ENCODE peak calls at places on chromosomes 16 and 17, in four cellular contexts. Q is CD4-positive, CD25-positive, alpha-beta regulatory T cell; H is upper lobe of right lung; C is CD4-positive, alpha-beta memory T cell. G is an unnamed sample.

GRCh38 chr17:57954421-57955182 is 610 bp downstream of the CUEDC1 start:
- DNase-seq in Q (no peak), H (peak), C (no peak), G (no peak)

GRCh38 chr17:50096092-50096491 is 941 bp downstream of the PDK2 start:
- DNase-seq in Q (no peak), H (no peak), C (no peak), G (no peak)

GRCh38 chr17:45112559-45113423 is 19.5 kb downstream of the PLCD3 start:
- DNase-seq in Q (no peak), H (no peak), C (no peak), G (no peak)

GRCh38 chr17:57295526-57296023 is 39.3 kb downstream of the MSI2 start:
- DNase-seq in Q (no peak), H (no peak), C (no peak), G (no peak)

GRCh38 chr17:66633322-66633965 is 201.5 kb upstream of the CACNG5 start:
- DNase-seq in Q (no peak), H (no peak), C (no peak), G (no peak)

GRCh38 chr16:2054543-2055245 is 6.9 kb downstream of the TSC2 start:
- DNase-seq in Q (no peak), H (peak), C (no peak), G (no peak)

GRCh38 chr17:38844261-38844757 is 9.2 kb downstream of the RPL23 start:
- DNase-seq in Q (no peak), H (no peak), C (no peak), G (peak)

GRCh38 chr16:53098526-53099317 is 43.9 kb downstream of the CHD9 start:
- DNase-seq in Q (peak), H (peak), C (peak), G (peak)

GRCh38 chr16:54890381-54890780 is 40.3 kb upstream of the IRX5 start:
- DNase-seq in Q (no peak), H (no peak), C (no peak), G (no peak)

GRCh38 chr17:59845595-59846390 is 47.0 kb downstream of the TUBD1 start:
- DNase-seq in Q (no peak), H (no peak), C (peak), G (no peak)

GRCh38 chr17:43766413-43767052 is 7.9 kb upstream of the SOST start:
- DNase-seq in Q (peak), H (peak), C (peak), G (peak)

GRCh38 chr16:69830534-69831211 is 68.5 kb downstream of the WWP2 start:
- DNase-seq in Q (no peak), H (no peak), C (no peak), G (no peak)

GRCh38 chr17:43517615-43518386 is 28.3 kb downstream of the ETV4 start:
- DNase-seq in Q (no peak), H (no peak), C (no peak), G (no peak)

GRCh38 chr17:61285483-61286320 is 113.9 kb upstream of the TBX2 start:
- DNase-seq in Q (no peak), H (no peak), C (no peak), G (no peak)

GRCh38 chr17:61284174-61284573 is 115.5 kb upstream of the TBX2 start:
- DNase-seq in Q (no peak), H (no peak), C (no peak), G (no peak)

GRCh38 chr17:61284746-61285145 is 114.9 kb upstream of the TBX2 start:
- DNase-seq in Q (no peak), H (no peak), C (no peak), G (no peak)

GRCh38 chr17:61289408-61290385 is 109.9 kb upstream of the TBX2 start:
- DNase-seq in Q (no peak), H (no peak), C (no peak), G (no peak)

DNA sequence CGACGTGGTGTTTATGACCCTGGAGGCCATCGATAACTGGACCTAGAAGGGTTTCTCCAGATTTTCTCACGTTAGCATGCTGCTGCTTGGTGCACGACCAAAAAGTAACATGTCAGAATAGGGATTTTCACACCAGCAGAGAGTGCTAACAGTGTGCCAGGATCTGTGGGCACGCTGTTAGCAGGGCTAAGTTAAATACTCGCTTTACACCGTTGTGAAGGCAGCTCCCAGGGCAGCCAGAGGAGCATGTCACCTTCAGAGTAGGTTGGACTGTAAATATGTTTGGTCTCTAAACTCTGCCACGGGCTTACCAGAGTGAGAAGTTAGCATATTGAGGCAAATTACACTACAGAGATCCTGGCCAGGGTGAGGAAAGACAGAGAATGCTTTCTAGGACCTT is 113.2 kb upstream of the TBX2 start:
- DNase-seq in Q (no peak), H (no peak), C (no peak), G (no peak)
- H3K27ac ChIP-seq in Q (no peak), H (no peak), C (no peak), G (no peak)

GRCh38 chr16:87956169-87956770 is 5.0 kb downstream of the BANP start:
- DNase-seq in Q (peak), H (no peak), C (peak), G (peak)

GRCh38 chr16:87954361-87954760 is 3.1 kb downstream of the BANP start:
- DNase-seq in Q (no peak), H (no peak), C (no peak), G (no peak)

GRCh38 chr16:87956771-87957279 is 5.6 kb downstream of the BANP start:
- DNase-seq in Q (no peak), H (no peak), C (no peak), G (peak)

GRCh38 chr16:87954826-87955225 is 3.6 kb downstream of the BANP start:
- DNase-seq in Q (no peak), H (no peak), C (no peak), G (no peak)

DNA sequence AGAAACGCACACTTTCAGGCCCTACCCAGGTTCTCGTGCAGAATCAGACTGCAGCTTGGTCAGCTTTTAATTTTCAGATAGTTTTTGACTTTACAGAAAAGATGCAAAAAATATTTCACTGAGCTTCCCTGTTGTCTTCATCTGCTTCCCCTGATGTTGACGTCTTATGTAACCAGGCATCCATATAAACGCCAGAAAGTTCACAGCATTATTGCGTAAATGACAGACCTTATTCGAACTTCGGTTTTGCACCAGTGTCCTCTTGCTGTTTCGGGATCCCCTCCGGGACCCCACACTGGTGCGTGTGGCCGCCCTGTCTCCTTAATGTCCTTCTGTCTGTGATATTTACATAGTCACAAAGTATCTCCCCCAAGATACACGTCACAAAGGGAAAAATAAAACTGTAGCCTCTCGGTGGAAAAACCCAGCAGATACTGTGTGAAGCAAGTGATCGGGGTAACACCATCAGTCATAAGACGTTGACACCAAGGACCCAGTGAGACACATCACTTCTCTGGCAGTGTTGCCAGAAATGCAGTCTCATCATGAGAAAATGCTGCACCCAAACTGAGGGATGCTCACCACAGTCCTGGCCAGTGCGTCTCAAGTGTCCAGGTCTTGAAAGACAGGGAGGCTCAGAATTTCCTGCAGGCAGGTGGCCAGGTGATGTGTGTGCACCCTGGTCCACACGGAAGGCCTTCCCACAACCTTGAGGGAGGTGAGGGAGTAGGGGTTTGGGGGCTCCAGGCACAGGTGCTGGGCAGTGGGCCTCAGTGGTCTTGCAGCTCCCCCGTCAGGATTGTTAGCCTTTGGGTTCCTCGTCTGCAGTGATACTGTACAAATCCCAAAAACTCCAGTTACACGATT is 4.3 kb downstream of the BANP start:
- DNase-seq in Q (no peak), H (peak), C (no peak), G (no peak)
- H3K27ac ChIP-seq in Q (peak), H (peak), C (peak), G (peak)

DNA sequence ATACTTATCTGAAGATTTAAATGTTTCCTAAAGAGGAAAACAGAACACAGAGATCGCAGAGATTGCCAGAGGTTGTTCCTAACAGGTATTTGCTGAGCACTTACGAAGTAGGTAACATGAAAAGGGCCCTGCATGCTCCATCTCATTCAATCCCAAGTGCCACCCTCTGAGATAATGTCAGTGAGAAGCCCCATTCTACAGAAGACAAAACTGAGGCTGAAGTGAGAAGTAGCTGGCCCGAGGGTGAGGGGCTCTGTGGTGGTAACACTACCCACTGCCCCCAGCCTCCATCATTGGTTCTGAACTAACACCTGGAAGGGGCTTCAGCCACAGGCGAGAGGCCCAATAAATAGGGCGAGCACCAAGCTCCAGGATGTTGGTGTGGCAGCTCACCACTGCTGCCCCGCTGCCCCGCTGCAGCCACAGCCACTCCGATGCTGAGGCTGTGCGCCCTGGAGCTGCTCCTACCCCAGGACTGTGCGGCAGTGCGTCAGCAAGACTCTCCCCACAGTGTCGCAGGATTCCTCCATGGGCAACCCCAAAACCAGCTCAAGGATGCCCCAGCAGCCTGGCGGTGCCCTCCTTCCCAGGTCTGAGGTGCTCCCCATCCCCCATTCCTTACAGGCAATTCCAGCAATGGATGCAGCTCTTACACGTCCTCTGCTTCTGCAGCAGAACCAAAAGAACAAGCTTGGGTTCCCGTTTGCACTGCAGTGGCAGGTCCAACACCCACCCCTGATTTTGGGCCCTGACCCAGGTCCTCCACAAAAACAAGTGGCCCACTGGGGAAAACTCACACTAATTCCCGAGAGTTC is 10.3 kb downstream of the FLCN start:
- DNase-seq in Q (no peak), H (no peak), C (no peak), G (no peak)
- H3K27ac ChIP-seq in Q (no peak), H (no peak), C (no peak), G (no peak)

GRCh38 chr17:65530985-65531507 is 30.4 kb downstream of the AXIN2 start:
- DNase-seq in Q (no peak), H (no peak), C (no peak), G (no peak)

GRCh38 chr17:65529040-65529633 is 32.3 kb downstream of the AXIN2 start:
- DNase-seq in Q (no peak), H (no peak), C (no peak), G (no peak)

GRCh38 chr17:65531508-65532431 is 29.7 kb downstream of the AXIN2 start:
- DNase-seq in Q (no peak), H (peak), C (no peak), G (no peak)

GRCh38 chr17:65529761-65530157 is 31.7 kb downstream of the AXIN2 start:
- DNase-seq in Q (no peak), H (no peak), C (no peak), G (no peak)

GRCh38 chr17:65530158-65530984 is 31.1 kb downstream of the AXIN2 start:
- DNase-seq in Q (no peak), H (no peak), C (no peak), G (no peak)
- H3K27ac ChIP-seq in Q (no peak), H (peak), C (no peak), G (no peak)

DNA sequence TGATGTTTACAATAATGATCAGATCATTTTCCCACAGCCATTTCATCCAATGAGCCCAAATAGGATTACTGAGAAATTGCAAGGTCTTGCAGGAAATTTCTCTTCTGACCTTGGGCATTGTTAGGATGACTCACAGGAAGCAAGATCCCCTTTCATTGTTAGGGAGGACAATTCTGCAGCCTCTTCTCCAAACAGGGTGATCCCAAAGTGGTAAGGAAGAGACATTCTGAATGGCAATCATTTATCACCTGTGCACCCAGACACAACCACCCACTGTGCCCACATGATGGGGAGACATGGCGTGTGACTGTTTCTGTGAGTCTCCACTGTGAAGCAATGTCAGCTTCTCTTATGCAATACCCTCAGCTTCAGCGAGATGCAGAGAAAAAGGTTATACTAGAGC is 306.7 kb upstream of the XYLT1 start:
- DNase-seq in Q (no peak), H (no peak), C (no peak), G (no peak)
- H3K27ac ChIP-seq in Q (no peak), H (no peak), C (no peak), G (no peak)

DNA sequence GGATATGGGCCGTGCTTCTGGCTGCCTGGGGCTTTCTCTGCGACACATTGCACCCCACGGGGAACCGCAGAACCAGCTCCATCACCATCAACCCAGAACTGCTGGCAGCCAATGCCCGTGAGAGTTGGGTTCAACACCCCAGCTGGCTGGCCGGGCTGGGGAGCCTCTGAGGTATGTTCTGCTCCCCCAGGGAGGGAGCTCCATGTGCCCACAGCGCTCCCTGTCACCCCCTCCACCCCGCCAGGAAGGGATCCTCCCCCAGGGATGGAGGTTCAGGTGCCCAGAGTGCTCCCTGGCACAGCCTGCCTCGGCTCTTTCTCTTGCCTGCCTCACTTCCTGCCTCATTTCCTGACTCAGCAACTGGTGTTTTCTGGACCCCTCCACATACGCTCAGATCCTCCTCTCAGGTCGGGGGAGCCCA is 24.2 kb upstream of the MPRIP start:
- DNase-seq in Q (no peak), H (peak), C (no peak), G (no peak)
- H3K27ac ChIP-seq in Q (no peak), H (peak), C (no peak), G (no peak)

GRCh38 chr17:8576895-8577294 is 53.6 kb downstream of the MYH10 start:
- DNase-seq in Q (no peak), H (no peak), C (no peak), G (no peak)
- H3K27ac ChIP-seq in Q (no peak), H (no peak), C (no peak), G (no peak)

GRCh38 chr17:75698659-75699058 is 22.6 kb upstream of the ITGB4 start:
- DNase-seq in Q (no peak), H (no peak), C (no peak), G (no peak)
- H3K27ac ChIP-seq in Q (no peak), H (peak), C (no peak), G (no peak)

DNA sequence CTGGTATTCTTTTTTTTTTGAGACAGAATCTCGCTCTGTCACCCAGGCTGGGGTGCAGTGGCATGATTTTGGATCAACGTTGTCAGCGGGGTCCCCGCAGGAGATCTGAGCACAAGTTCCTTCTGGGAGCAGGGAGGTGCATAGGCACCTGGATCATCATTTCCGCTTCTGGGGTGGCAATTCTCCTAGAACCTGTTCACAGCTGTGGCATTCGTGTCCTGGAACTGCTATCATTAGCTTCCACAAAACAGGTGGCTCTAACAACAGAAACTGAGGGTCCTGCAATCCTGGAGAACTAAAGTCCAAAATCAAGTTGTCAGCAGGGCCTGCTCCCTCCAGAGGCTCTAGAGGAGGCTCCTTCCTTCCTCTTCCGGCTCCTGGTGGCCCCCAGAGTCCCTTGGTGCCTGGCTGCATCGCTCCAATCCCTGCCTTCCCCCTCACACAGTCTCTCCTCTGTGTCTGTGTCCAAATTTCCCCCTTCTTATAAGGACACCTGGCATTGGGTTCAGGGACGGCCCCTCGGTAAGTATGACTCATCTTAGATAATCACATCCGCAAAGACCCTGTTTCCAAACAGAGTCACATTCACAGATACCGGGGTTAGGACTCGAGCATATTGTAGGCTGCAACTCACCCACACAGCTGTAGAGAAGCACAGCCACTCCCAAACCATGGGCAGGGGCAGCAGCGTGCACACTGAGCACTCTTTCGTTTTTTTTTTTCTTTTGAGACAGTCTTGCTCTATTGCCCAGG is 43.5 kb upstream of the KLHDC4 start:
- DNase-seq in Q (no peak), H (no peak), C (no peak), G (peak)
- H3K27ac ChIP-seq in Q (no peak), H (no peak), C (no peak), G (peak)